ENCODE peak calls at places on chromosomes 13 and 19, in six cellular contexts. R is hypothalamus, N is cardiac fibroblast, U is HTR-8/SVneo, H is midbrain, A is ecto neural progenitor cell. F is an unnamed sample.

GRCh38 chr13:51262501-51263211 is 40.5 kb downstream of the FAM124A start:
- DNase-seq in R (no peak), N (no peak), U (no peak), H (no peak), A (no peak), F (no peak)

GRCh38 chr19:38478273-38478971 is 44.9 kb downstream of the RYR1 start:
- DNase-seq in R (no peak), N (no peak), U (peak), H (no peak), A (no peak), F (no peak)

GRCh38 chr13:27621116-27621365 is 651 bp upstream of the POLR1D start:
- DNase-seq in R (no peak), N (no peak), U (no peak), H (peak), A (no peak), F (no peak)

GRCh38 chr19:23070353-23070781 is 46.5 kb upstream of the ZNF730 start:
- DNase-seq in R (no peak), N (peak), U (no peak), H (no peak), A (no peak), F (no peak)

GRCh38 chr13:30743319-30744055 is 8.1 kb downstream of the ALOX5AP start:
- DNase-seq in R (no peak), N (peak), U (peak), H (no peak), A (no peak), F (peak)

GRCh38 chr19:35011737-35012682 is 11.9 kb downstream of the GRAMD1A start:
- DNase-seq in R (no peak), N (no peak), U (no peak), H (no peak), A (no peak), F (no peak)

GRCh38 chr19:8610041-8610927 is at the start of gene ADAMTS10:
- DNase-seq in R (no peak), N (peak), U (peak), H (no peak), A (peak), F (no peak)

GRCh38 chr13:98488736-98489135 is 88.2 kb downstream of the STK24 start:
- DNase-seq in R (no peak), N (no peak), U (no peak), H (no peak), A (no peak), F (no peak)

GRCh38 chr19:38191747-38192146 is 32.3 kb downstream of the DPF1 start:
- DNase-seq in R (no peak), N (no peak), U (no peak), H (no peak), A (no peak), F (no peak)

GRCh38 chr13:99307648-99308339 is 595 bp upstream of the GPR183 start:
- DNase-seq in R (no peak), N (peak), U (peak), H (no peak), A (no peak), F (peak)

GRCh38 chr19:30362156-30362754 is 9.9 kb upstream of the ZNF536 start:
- DNase-seq in R (no peak), N (no peak), U (no peak), H (no peak), A (no peak), F (no peak)

GRCh38 chr19:49637865-49638350 is 2.0 kb downstream of the RRAS start:
- DNase-seq in R (no peak), N (peak), U (peak), H (no peak), A (peak), F (no peak)

F was measured in pulmonary artery endothelial cell.